ENCODE peak calls at places on chromosome 14, in ten cellular contexts. Q is fibroblast of pulmonary artery; W is effector memory CD4-positive, alpha-beta T cell; Z is left ventricle myocardium inferior; P is brain microvascular endothelial cell; D is foreskin fibroblast; T is AG09309; B is Panc1; E is choroid plexus epithelial cell; X is EH. F is an unnamed sample.
A peak's percentile ranks its signal among the peaks of the same experiment; 100 is the strongest.

GRCh38 chr14:61145258-61145902 is 135.8 kb downstream of the TMEM30B start:
- DNase-seq in Z (no peak), D (peak; percentile 96), E (peak; percentile 95), T (peak; percentile 97), P (peak; percentile 81), X (peak; percentile 98), Q (peak; percentile 80), B (no peak), W (no peak), F (no peak)

GRCh38 chr14:55968741-55969140 is 149.5 kb upstream of the PELI2 start:
- DNase-seq in W (no peak), T (no peak), Z (no peak), D (no peak), P (no peak), E (peak; percentile 42), Q (peak; percentile 39), B (no peak), X (no peak), F (no peak)

GRCh38 chr14:101460521-101460920 is 100.8 kb upstream of the DIO3 start:
- DNase-seq in B (no peak), W (no peak), P (no peak), Z (no peak), E (no peak), Q (no peak), D (no peak), T (no peak), X (no peak), F (no peak)

GRCh38 chr14:101556131-101556530 is 5.2 kb upstream of the DIO3 start:
- DNase-seq in Q (no peak), Z (no peak), T (no peak), P (no peak), B (no peak), W (no peak), X (no peak), E (no peak), D (no peak), F (no peak)

GRCh38 chr14:79424462-79424861 is 786.8 kb downstream of the DIO2 start:
- DNase-seq in W (no peak), X (peak; percentile 33), Z (no peak), Q (peak; percentile 73), T (no peak), P (no peak), B (no peak), E (peak; percentile 76), D (no peak), F (no peak)

GRCh38 chr14:25121342-25122129 is 71.6 kb upstream of the STXBP6 start:
- DNase-seq in E (peak; percentile 73), X (peak; percentile 95), B (no peak), Z (no peak), W (no peak), P (no peak), T (peak; percentile 73), Q (peak; percentile 87), D (peak; percentile 98), F (no peak)

GRCh38 chr14:100532916-100533630 is 54.1 kb downstream of the BEGAIN start:
- DNase-seq in E (no peak), Q (no peak), B (no peak), X (peak; percentile 22), W (no peak), T (no peak), D (peak; percentile 29), Z (peak; percentile 38), P (no peak), F (no peak)

GRCh38 chr14:76500480-76500879 is 124.5 kb downstream of the ESRRB start:
- DNase-seq in D (peak; percentile 4), W (no peak), P (no peak), B (no peak), T (no peak), E (no peak), X (no peak), Z (no peak), Q (no peak), F (no peak)

GRCh38 chr14:30966415-30967363 is 58.8 kb upstream of the AP4S1 start:
- DNase-seq in W (no peak), D (no peak), P (peak; percentile 83), X (peak; percentile 21), Z (no peak), E (peak; percentile 16), Q (peak; percentile 7), T (no peak), B (no peak), F (no peak)

GRCh38 chr14:58281969-58282368 is 16.4 kb upstream of the ARID4A start:
- DNase-seq in P (no peak), X (no peak), Q (no peak), T (no peak), W (no peak), D (no peak), Z (no peak), E (no peak), B (no peak), F (no peak)

GRCh38 chr14:32010561-32011188 is 66.4 kb upstream of the ARHGAP5 start:
- DNase-seq in W (no peak), Q (no peak), E (no peak), X (peak; percentile 78), P (peak; percentile 81), T (no peak), B (peak; percentile 71), Z (no peak), D (peak; percentile 81), F (no peak)

GRCh38 chr14:55782166-55782565 is 202.2 kb downstream of the KTN1 start:
- DNase-seq in E (peak; percentile 71), Q (peak; percentile 24), T (no peak), P (peak; percentile 66), X (peak; percentile 15), B (no peak), Z (no peak), W (no peak), D (peak; percentile 62), F (no peak)